ENCODE peak calls at places on chromosomes 13 and 19, in six cellular contexts. Q is AG09319, M is NCI-H2081, Y is lower lobe of right lung, D is NCI-H1105 treated with DMSO at 0.1 percent for 48 hours, N is T-helper 9 cell. E is an unnamed sample.
A peak's percentile ranks its signal among the peaks of the same experiment; 100 is the strongest.

GRCh38 chr13:85853161-85853894 is 54.1 kb upstream of the SLITRK6 start:
- DNase-seq in Y (no peak), Q (no peak), M (no peak), D (no peak), N (no peak), E (no peak)

GRCh38 chr19:2271516-2272103 is 10.4 kb downstream of the PEAK3 start:
- DNase-seq in D (no peak), Y (no peak), Q (no peak), N (no peak), M (no peak), E (no peak)

GRCh38 chr13:19618925-19619324 is 14.5 kb upstream of the MPHOSPH8 start:
- DNase-seq in D (peak; percentile 1), Q (no peak), Y (no peak), N (no peak), M (no peak), E (no peak)

GRCh38 chr19:6963937-6964336 is 57.3 kb downstream of the MBD3L2B start:
- DNase-seq in Y (no peak), N (peak; percentile 35), D (no peak), Q (no peak), M (no peak), E (no peak)

GRCh38 chr13:31962661-31963345 is 68.8 kb upstream of the FRY start:
- DNase-seq in N (no peak), D (no peak), M (no peak), Y (no peak), Q (no peak), E (no peak)

GRCh38 chr19:2032296-2032941 is 16.9 kb upstream of the BTBD2 start:
- DNase-seq in N (no peak), Q (peak; percentile 69), Y (peak; percentile 98), D (peak; percentile 14), M (peak; percentile 70), E (peak; percentile 75)

GRCh38 chr13:21075303-21076264 is 14.2 kb upstream of the LATS2 start:
- DNase-seq in Y (peak; percentile 66), D (no peak), M (no peak), N (no peak), Q (no peak), E (no peak)

GRCh38 chr19:54606891-54607781 is 13.7 kb downstream of the LILRA1 start:
- DNase-seq in Q (no peak), Y (no peak), N (no peak), D (no peak), M (no peak), E (no peak)

GRCh38 chr13:99902657-99903056 is 68.9 kb downstream of the ZIC5 start:
- DNase-seq in D (no peak), Y (no peak), M (no peak), N (no peak), Q (no peak), E (no peak)

GRCh38 chr13:38180100-38180499 is 169.6 kb upstream of the UFM1 start:
- DNase-seq in D (no peak), Y (no peak), M (no peak), Q (no peak), N (no peak), E (no peak)

GRCh38 chr13:51645154-51645650 is 60.9 kb downstream of the WDFY2 start:
- DNase-seq in N (peak; percentile 14), M (no peak), Q (peak; percentile 55), Y (no peak), D (no peak), E (no peak)

GRCh38 chr19:49739098-49739497 is 24.0 kb downstream of the TSKS start:
- DNase-seq in Y (no peak), N (no peak), Q (no peak), M (no peak), D (no peak), E (no peak)

GRCh38 chr19:33063356-33064116 is 1.2 kb downstream of the RHPN2 start:
- DNase-seq in Q (no peak), M (no peak), Y (peak; percentile 47), N (no peak), D (peak; percentile 75), E (no peak)

GRCh38 chr13:113846639-113847318 is 17.1 kb downstream of the GAS6 start:
- DNase-seq in Q (no peak), D (no peak), Y (no peak), N (no peak), M (no peak), E (no peak)

GRCh38 chr19:2014731-2015610 is 543 bp downstream of the BTBD2 start:
- DNase-seq in D (no peak), M (no peak), N (no peak), Y (peak; percentile 59), Q (no peak), E (no peak)

E was measured in NCI-H774.